ENCODE peak calls at places on chromosomes 1 and 21, in five cellular contexts. One of them, this sample, is unnamed. For H3K4me1 and H3K27me3, the result is how much of the 10 kb centered on the place peaks cover.

GRCh38 chr1:104195395-104195794 is 445.7 kb downstream of the AMY1C start:
- DNase-seq in uterus: no peak
- DNase-seq in A673: no peak
- DNase-seq in adrenal gland: no peak
- DNase-seq in cardiac muscle cell: no peak
- DNase-seq in this sample: no peak

GRCh38 chr1:243268284-243268653 is 12.4 kb downstream of the SDCCAG8 start:
- DNase-seq in uterus: no peak
- DNase-seq in A673: no peak
- DNase-seq in adrenal gland: no peak
- DNase-seq in cardiac muscle cell: no peak
- DNase-seq in this sample: no peak

GRCh38 chr1:19086176-19086875 is 123.7 kb downstream of the UBR4 start:
- DNase-seq in uterus: no peak
- DNase-seq in A673: no peak
- DNase-seq in adrenal gland: peak
- DNase-seq in cardiac muscle cell: no peak
- DNase-seq in this sample: no peak

GRCh38 chr21:46559291-46559983 is 45.4 kb downstream of the S100B start:
- DNase-seq in uterus: no peak
- DNase-seq in A673: no peak
- DNase-seq in adrenal gland: peak
- DNase-seq in cardiac muscle cell: peak
- DNase-seq in this sample: peak

GRCh38 chr1:87794788-87795614 is 466.3 kb downstream of the LMO4 start:
- DNase-seq in uterus: no peak
- DNase-seq in A673: peak
- DNase-seq in adrenal gland: no peak
- DNase-seq in cardiac muscle cell: no peak
- DNase-seq in this sample: no peak

GRCh38 chr21:32624726-32625125 is 12.5 kb upstream of the CFAP298 start:
- DNase-seq in uterus: no peak
- DNase-seq in A673: no peak
- DNase-seq in adrenal gland: no peak
- DNase-seq in cardiac muscle cell: no peak
- DNase-seq in this sample: no peak

GRCh38 chr1:65881070-65881594 is 88.4 kb downstream of the PDE4B start:
- DNase-seq in uterus: no peak
- DNase-seq in A673: no peak
- DNase-seq in adrenal gland: no peak
- DNase-seq in cardiac muscle cell: no peak
- DNase-seq in this sample: no peak

GRCh38 chr21:37710555-37711293 is 205.5 kb downstream of the KCNJ6 start:
- DNase-seq in uterus: no peak
- DNase-seq in A673: no peak
- DNase-seq in adrenal gland: no peak
- DNase-seq in cardiac muscle cell: peak
- DNase-seq in this sample: no peak

GRCh38 chr1:60273185-60273584 is 199.6 kb upstream of the C1orf87 start:
- DNase-seq in uterus: no peak
- DNase-seq in A673: no peak
- DNase-seq in adrenal gland: no peak
- DNase-seq in cardiac muscle cell: no peak
- DNase-seq in this sample: no peak

GRCh38 chr1:230112131-230112701 is 45.2 kb downstream of the GALNT2 start:
- DNase-seq in uterus: no peak
- DNase-seq in A673: no peak
- DNase-seq in adrenal gland: no peak
- DNase-seq in cardiac muscle cell: peak
- DNase-seq in this sample: no peak

DNA sequence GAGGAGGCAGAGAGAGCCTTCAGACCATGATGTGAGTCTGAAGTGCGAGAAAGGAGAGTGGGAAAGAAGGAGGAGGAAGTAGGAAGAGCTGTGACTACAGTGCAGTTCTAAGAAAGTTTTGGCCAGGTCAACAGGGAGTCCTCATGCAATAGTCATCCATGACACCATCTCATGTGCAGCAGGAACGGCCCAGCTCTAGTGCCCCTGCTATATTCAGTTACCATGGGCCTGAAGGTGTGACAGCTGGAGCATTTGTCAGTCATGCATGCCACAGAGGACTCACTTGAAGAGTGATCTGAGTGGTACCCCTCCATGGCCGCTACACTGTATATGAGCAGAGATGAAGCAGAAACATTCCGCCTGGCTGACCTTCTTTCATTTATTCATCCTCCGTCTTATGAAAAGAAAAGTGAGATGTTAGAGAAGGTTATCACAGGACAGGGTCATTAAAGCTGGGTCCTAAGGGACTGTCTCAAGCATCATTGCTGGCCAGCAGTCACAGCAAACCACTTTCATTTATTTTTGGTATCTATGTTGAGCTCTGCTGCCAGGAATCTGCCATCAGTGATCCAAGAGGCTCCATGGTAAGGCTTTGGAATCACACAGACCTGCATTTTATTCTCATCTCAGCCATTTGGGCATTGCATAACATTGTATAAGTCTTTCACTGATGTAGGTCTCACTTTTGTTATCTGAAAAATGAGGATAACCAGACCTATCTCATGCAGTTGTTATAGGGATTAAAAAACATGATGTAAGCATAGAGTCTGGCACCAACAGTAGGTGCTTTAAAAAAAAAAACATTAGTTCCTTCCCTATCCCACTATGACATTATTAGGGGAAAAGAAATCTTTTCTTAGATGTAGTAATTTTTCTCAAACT is 77.7 kb downstream of the OMA1 start:
- DNase-seq in uterus: no peak
- DNase-seq in A673: no peak
- DNase-seq in adrenal gland: no peak
- DNase-seq in cardiac muscle cell: no peak
- DNase-seq in this sample: no peak
- H3K4me1 ChIP-seq in uterus: under half
- H3K4me1 ChIP-seq in A673: under half
- H3K4me1 ChIP-seq in adrenal gland: under half
- H3K4me1 ChIP-seq in cardiac muscle cell: under half
- H3K4me1 ChIP-seq in this sample: under half

DNA sequence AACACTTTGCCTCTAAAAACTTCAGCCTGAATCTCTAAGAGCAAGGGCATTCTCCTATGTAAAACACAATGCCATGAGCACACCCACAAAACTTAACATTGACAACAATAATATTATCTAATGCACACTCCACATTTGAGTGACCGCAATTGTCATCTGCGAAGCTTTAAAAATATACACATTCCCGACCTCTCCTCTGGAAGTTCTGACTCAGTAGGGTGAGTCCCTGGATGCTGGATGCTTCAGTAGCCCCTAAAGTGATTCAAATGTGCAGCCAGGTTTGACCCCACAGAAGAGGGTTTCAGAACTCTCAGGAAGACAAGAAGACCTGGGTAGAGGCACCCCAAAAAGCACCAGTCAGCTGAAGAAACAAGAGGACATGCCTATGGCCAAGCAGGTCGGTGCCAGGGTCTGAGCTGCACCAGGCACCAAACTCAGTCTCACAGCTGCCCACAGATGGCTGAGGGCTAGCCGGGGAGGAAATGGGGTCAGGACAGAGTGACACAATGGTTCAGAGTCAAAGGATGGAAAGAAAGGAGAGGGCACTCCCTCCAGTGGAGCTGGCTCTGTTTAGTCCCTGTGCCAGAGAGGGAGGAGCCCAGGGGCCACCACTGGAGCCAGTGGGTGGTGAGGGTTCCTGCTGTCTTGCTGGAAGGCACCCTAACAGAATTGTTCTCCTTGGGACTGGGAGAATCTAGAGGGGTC is 17.4 kb downstream of the PIK3C2B start:
- DNase-seq in uterus: no peak
- DNase-seq in A673: no peak
- DNase-seq in adrenal gland: no peak
- DNase-seq in cardiac muscle cell: no peak
- DNase-seq in this sample: no peak
- H3K27me3 ChIP-seq in uterus: under half
- H3K27me3 ChIP-seq in A673: under half
- H3K27me3 ChIP-seq in adrenal gland: under half
- H3K27me3 ChIP-seq in cardiac muscle cell: under half
- H3K27me3 ChIP-seq in this sample: under half

GRCh38 chr21:40847956-40848355 is 998 bp upstream of the DSCAM start:
- DNase-seq in uterus: no peak
- DNase-seq in A673: no peak
- DNase-seq in adrenal gland: no peak
- DNase-seq in cardiac muscle cell: no peak
- DNase-seq in this sample: no peak

GRCh38 chr21:40846057-40846456 is 901 bp downstream of the DSCAM start:
- DNase-seq in uterus: no peak
- DNase-seq in A673: no peak
- DNase-seq in adrenal gland: no peak
- DNase-seq in cardiac muscle cell: peak
- DNase-seq in this sample: no peak

GRCh38 chr21:40844935-40845334 is 2.0 kb downstream of the DSCAM start:
- DNase-seq in uterus: no peak
- DNase-seq in A673: no peak
- DNase-seq in adrenal gland: no peak
- DNase-seq in cardiac muscle cell: no peak
- DNase-seq in this sample: no peak

GRCh38 chr21:40846566-40847411 is at the start of gene DSCAM:
- DNase-seq in uterus: no peak
- DNase-seq in A673: no peak
- DNase-seq in adrenal gland: no peak
- DNase-seq in cardiac muscle cell: peak
- DNase-seq in this sample: peak

DNA sequence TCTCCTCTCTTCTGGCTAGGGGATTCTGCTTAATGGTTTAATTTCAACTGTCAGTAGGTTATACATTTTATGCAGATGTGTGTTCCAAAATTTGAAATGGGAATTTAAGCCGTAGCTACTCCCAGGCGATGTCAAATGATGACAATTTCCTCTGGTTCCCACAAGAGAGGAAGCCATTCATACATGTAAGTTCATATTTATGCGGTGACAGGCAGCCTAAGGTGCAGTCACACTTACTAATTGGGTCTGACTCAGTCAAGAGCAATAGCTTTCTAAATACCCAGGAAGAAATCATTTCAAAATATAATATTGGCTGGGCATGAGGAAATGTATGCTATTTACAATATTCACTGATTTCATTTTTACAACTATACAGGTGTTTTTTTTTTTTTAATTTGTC is 1.3 kb downstream of the DSCAM start:
- DNase-seq in uterus: no peak
- DNase-seq in A673: no peak
- DNase-seq in adrenal gland: no peak
- DNase-seq in cardiac muscle cell: no peak
- DNase-seq in this sample: no peak
- H3K4me1 ChIP-seq in uterus: under half
- H3K4me1 ChIP-seq in A673: under half
- H3K4me1 ChIP-seq in adrenal gland: under half
- H3K4me1 ChIP-seq in cardiac muscle cell: under half
- H3K4me1 ChIP-seq in this sample: under half

DNA sequence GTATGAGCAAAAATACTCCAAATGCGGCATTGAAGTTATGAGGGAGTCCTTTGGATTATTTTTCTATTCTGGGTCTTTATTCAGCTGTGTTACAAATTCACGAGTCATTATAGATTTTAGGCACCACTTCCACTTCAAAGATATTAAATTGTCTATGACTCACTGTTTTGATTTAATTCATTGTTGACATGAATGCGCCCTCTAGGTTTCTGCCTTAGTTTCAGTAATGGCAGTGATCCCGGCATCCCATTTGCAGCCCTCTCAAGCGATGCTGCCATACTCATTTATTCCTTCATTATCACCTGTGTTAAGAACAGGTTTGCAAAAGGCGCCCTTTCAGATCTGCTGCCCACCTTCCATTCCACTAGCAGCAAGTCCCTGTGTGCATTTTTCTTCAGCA is 14.0 kb downstream of the RSPO1 start:
- DNase-seq in uterus: no peak
- DNase-seq in A673: peak
- DNase-seq in adrenal gland: no peak
- DNase-seq in cardiac muscle cell: no peak
- DNase-seq in this sample: no peak
- H3K27me3 ChIP-seq in uterus: under half
- H3K27me3 ChIP-seq in A673: half or more
- H3K27me3 ChIP-seq in adrenal gland: under half
- H3K27me3 ChIP-seq in cardiac muscle cell: half or more
- H3K27me3 ChIP-seq in this sample: under half

DNA sequence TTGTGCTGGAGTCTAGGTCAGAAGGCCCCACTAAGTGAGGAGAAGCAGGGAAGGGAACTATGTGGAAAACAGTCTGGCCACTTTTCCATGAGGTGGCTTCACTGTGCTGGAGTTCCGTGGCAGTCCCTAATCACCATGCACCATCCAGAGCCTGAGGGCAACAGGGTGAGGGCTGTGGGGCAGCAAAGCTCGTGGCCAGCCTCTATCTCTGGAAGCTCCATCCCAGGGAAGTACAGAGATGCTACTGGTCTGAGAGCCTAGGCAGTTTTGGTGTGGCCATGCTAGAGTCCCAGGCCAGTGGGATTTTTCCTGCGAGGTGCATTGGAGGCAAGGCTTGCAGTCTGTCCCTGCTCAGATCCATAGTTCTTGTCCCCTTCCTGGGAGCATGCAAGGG is 157.3 kb upstream of the LRRC7 start:
- DNase-seq in uterus: no peak
- DNase-seq in A673: no peak
- DNase-seq in adrenal gland: no peak
- DNase-seq in cardiac muscle cell: no peak
- DNase-seq in this sample: no peak
- H3K4me1 ChIP-seq in uterus: under half
- H3K4me1 ChIP-seq in A673: under half
- H3K4me1 ChIP-seq in adrenal gland: under half
- H3K4me1 ChIP-seq in cardiac muscle cell: under half
- H3K4me1 ChIP-seq in this sample: under half

DNA sequence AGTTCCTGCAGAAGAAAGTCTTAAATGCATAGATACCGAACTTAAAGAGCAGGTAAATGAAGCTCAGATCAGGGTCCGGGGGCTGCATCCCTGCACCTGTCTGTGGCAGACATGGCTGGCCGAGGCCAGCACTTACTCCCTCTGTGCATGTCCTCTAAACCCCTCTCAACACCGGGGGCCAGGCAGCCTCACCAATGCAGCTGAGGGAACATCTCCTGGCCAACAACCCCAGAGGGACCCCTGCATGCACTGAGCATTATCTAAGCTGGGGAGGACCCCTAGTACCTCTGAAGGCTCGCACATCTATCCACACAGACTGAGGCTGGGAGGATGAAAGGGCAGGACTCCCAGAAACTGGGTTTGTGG is 18.4 kb downstream of the TTC34 start:
- DNase-seq in uterus: no peak
- DNase-seq in A673: no peak
- DNase-seq in adrenal gland: no peak
- DNase-seq in cardiac muscle cell: no peak
- DNase-seq in this sample: no peak
- H3K27me3 ChIP-seq in uterus: under half
- H3K27me3 ChIP-seq in A673: under half
- H3K27me3 ChIP-seq in adrenal gland: under half
- H3K27me3 ChIP-seq in cardiac muscle cell: under half
- H3K27me3 ChIP-seq in this sample: under half

DNA sequence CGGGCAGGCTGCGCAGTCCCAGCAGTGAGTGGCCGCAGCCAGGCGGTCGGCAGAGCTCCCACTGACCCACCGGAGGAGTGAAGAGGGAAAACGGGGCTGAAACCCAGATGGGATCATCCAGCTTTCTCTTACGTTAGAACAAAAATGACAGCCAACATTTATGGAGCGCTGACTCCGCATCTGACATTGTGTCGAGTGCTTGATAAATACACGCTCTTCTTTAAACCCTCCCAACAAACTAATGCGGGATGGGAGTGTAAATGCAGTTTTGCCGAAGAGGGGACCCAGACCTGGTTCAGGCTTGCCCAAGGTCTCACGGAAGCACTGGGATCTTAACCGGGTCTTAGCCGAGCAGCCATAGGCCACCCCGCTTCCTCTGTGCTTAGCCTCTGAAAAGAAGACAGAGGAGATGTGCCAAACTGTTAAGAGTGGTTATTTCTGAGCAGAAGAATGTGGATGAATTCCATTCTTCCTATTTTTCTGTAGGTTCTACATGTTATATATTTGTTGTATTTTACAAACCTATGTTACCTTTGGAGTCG is 3.5 kb downstream of the GRHL3 start:
- DNase-seq in uterus: no peak
- DNase-seq in A673: no peak
- DNase-seq in adrenal gland: no peak
- DNase-seq in cardiac muscle cell: no peak
- DNase-seq in this sample: no peak
- H3K4me1 ChIP-seq in uterus: under half
- H3K4me1 ChIP-seq in A673: under half
- H3K4me1 ChIP-seq in adrenal gland: under half
- H3K4me1 ChIP-seq in cardiac muscle cell: under half
- H3K4me1 ChIP-seq in this sample: under half

This sample was measured in testis.